ENCODE peak calls at places on chromosomes 4 and X, in four cellular contexts. C is IMR-90, B is HCT116, Q is fibroblast of lung. N is an unnamed sample. For H3K4me1, the result is how much of the 10 kb centered on the place peaks cover.

GRCh38 chrX:20527041-20527440 is 260.3 kb upstream of the RPS6KA3 start:
- DNase-seq in C (no peak), Q (no peak), B (no peak), N (no peak)

GRCh38 chr4:10535900-10536299 is 78.7 kb upstream of the ZNF518B start:
- DNase-seq in Q (no peak), B (no peak), C (no peak), N (no peak)

GRCh38 chrX:42246814-42247213 is 323.5 kb upstream of the CASK start:
- DNase-seq in B (no peak), Q (peak), C (no peak), N (no peak)

GRCh38 chrX:638482-639131 is 8.0 kb downstream of the SHOX start:
- DNase-seq in Q (no peak), B (no peak), C (no peak), N (no peak)

GRCh38 chr4:169397762-169398161 is 127.0 kb upstream of the SH3RF1 start:
- DNase-seq in Q (peak), C (peak), B (no peak), N (peak)

GRCh38 chr4:177964693-177965168 is 522.5 kb upstream of the AGA start:
- DNase-seq in Q (peak), B (no peak), C (peak), N (peak)

GRCh38 chr4:182126096-182126495 is 117.1 kb upstream of the TENM3 start:
- DNase-seq in Q (peak), B (peak), C (peak), N (peak)

GRCh38 chr4:21765810-21766407 is 182.7 kb downstream of the KCNIP4 start:
- DNase-seq in C (peak), B (peak), Q (peak), N (no peak)

GRCh38 chrX:119757979-119758681 is at the start of gene SOWAHD:
- DNase-seq in B (no peak), Q (no peak), C (no peak), N (no peak)

GRCh38 chr4:154928640-154929257 is 147.7 kb downstream of the RBM46 start:
- DNase-seq in C (peak), Q (peak), B (peak), N (peak)

GRCh38 chrX:39613508-39613921 is 484.2 kb downstream of the BCOR start:
- DNase-seq in C (no peak), B (no peak), Q (peak), N (no peak)

GRCh38 chr4:117447925-117448324 is 362.5 kb upstream of the TRAM1L1 start:
- DNase-seq in C (no peak), Q (no peak), B (no peak), N (no peak)

GRCh38 chr4:76200771-76201224 is 12.8 kb downstream of the SCARB2 start:
- DNase-seq in B (no peak), Q (no peak), C (no peak), N (no peak)

GRCh38 chr4:108571027-108571569 is 49.3 kb upstream of the RPL34 start:
- DNase-seq in Q (peak), C (peak), B (no peak), N (peak)

GRCh38 chr4:972651-973424 is 531 bp downstream of the DGKQ start:
- DNase-seq in C (no peak), Q (no peak), B (no peak), N (no peak)

GRCh38 chrX:12570859-12571501 is 220.2 kb upstream of the PRPS2 start:
- DNase-seq in B (no peak), Q (no peak), C (no peak), N (no peak)

GRCh38 chrX:10900585-10901289 is 210.4 kb upstream of the HCCS start:
- DNase-seq in Q (peak), C (peak), B (no peak), N (peak)

GRCh38 chrX:34379891-34380290 is 247.8 kb upstream of the FAM47A start:
- DNase-seq in Q (no peak), C (no peak), B (no peak), N (no peak)

GRCh38 chr4:76306882-76307669 is 543 bp downstream of the STBD1 start:
- DNase-seq in B (no peak), C (peak), Q (peak), N (peak)

DNA sequence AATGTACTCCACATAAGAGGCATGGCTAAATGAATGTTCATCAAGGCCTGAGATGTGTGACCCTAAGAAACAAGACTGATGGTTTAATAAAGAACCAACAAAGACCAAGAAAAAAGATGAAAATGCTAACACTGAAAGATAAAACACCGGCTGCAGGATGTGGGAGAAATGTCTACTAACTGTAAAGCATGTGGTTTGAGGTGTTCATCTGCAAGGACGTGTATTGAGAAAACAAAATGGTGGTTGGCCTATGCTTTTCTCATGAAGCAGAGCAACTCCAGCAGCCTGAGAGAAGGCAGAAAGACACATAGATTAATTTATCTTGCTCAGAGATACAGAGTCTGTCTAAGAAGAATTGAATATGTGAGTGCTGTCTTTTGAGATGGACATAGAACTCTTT is 109.3 kb downstream of the KDR start:
- DNase-seq in C (no peak), B (no peak), Q (no peak), N (no peak)
- H3K4me1 ChIP-seq in C (under half), B (under half), Q (under half), N (under half)

DNA sequence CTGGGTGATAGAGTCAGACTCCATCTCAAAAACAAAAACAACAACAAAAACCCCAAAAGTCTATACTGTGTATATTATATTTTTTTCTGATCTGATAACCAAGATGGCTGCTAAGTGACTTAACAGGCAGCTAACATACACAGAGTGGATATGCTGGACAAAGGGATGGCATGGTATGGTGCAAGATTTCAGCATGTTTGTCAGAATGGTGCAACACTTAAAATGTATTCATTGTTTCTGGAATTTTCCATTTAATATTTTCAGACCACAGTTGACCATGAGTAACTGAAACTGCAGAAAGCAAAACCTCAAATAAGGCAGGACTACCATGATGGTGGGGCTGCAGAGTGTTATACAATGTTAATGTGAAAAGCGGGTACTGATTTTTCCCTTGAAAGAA is 6.1 kb upstream of the BOD1L1 start:
- DNase-seq in C (no peak), B (no peak), Q (no peak), N (no peak)
- H2AFZ ChIP-seq in C (no peak), B (no peak), Q (no peak), N (no peak)

DNA sequence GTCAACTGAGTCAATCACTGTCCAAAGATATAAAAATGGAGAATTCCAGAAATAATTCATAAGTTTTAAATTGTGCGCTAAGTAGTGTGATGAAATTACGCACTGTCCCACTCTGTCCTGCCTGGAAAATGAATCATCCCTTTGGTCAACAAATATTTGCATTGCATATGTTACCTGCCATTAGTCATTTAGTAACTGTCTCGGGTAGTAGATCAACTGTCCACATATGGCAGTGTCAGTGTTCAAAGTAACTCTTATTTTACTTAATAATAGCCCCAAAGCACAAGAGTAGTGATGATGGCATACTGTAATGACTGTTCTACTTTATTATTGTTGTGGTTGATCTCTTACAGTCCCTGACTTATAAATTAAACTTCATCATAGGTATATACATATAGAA is 3.4 kb downstream of the YTHDC1 start:
- DNase-seq in C (no peak), B (no peak), Q (peak), N (no peak)
- H3K4me1 ChIP-seq in C (under half), B (under half), Q (under half), N (under half)

DNA sequence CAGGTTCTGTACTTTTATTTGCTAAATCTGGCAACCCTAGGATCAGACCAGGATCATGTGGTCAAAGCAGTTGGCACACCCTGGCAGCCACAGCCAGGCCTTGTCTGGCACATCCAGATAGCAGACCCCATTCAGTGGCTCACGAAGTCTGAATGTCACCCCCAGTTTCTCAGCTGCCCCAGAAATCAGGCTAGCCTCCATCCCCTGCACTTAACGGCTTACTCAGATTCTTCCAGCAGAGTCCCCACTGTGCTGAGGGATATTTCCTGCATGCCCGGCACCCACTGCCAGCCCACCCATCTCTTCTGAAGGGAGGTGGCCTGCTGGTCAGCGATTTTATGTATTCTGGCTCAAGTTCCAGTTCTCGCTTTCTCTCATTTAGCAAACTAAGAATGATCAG is 4.7 kb upstream of the AWAT2 start:
- DNase-seq in Q (no peak), C (no peak), B (no peak), N (no peak)
- H2AFZ ChIP-seq in Q (no peak), C (no peak), B (no peak), N (no peak)

GRCh38 chr4:104487105-104487504 is 7.6 kb downstream of the CXXC4 start:
- DNase-seq in B (no peak), Q (peak), C (no peak), N (peak)

GRCh38 chr4:104488151-104488550 is 6.5 kb downstream of the CXXC4 start:
- DNase-seq in Q (no peak), B (no peak), C (no peak), N (no peak)

GRCh38 chr4:104490096-104490769 is 4.5 kb downstream of the CXXC4 start:
- DNase-seq in B (no peak), C (no peak), Q (no peak), N (peak)

GRCh38 chr4:104489731-104490095 is 5.0 kb downstream of the CXXC4 start:
- DNase-seq in C (no peak), Q (no peak), B (no peak), N (no peak)

DNA sequence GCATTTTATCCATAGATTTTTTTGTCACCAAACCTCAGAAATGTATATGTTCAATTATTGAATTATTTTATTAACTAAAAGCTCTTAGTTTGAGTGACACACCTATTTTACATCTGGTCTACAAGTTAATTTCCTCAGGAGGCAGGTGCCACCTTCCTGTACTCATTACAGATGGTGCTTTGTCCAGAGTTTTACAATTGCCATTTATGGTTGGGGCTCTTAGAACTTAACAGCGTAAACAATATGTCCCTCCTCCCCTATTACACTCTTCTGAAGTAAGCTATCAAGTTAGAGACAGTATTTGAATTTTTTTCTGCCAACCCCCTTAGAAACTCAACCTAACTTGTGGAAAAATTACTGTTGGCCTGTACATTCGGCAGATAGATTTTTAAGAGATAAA is 8.0 kb downstream of the CXXC4 start:
- DNase-seq in Q (no peak), B (no peak), C (no peak), N (no peak)
- H3K4me1 ChIP-seq in Q (under half), B (under half), C (under half), N (under half)